ENCODE peak calls at places on chromosomes 4 and X, in five cellular contexts. One of them, this sample, is unnamed.

GRCh38 chr4:184476660-184477059 is 2.3 kb upstream of the IRF2 start:
- DNase-seq in left ventricle myocardium inferior: no peak
- DNase-seq in PC-3: no peak
- DNase-seq in adrenal gland: no peak
- DNase-seq in A549: no peak
- DNase-seq in this sample: no peak

GRCh38 chr4:81651500-81651899 is 179.8 kb upstream of the RASGEF1B start:
- DNase-seq in adrenal gland: no peak
- DNase-seq in A549: no peak
- DNase-seq in left ventricle myocardium inferior: no peak
- DNase-seq in PC-3: no peak
- DNase-seq in this sample: no peak

GRCh38 chr4:177699365-177700213 is 257.4 kb upstream of the AGA start:
- DNase-seq in left ventricle myocardium inferior: no peak
- DNase-seq in PC-3: peak; percentile 40
- DNase-seq in adrenal gland: no peak
- DNase-seq in A549: no peak
- DNase-seq in this sample: no peak

GRCh38 chrX:129750971-129751370 is 12.2 kb downstream of the XPNPEP2 start:
- DNase-seq in PC-3: no peak
- DNase-seq in adrenal gland: no peak
- DNase-seq in A549: no peak
- DNase-seq in left ventricle myocardium inferior: no peak
- DNase-seq in this sample: no peak

GRCh38 chr4:34417160-34417559 is 1827.2 kb downstream of the ARAP2 start:
- DNase-seq in left ventricle myocardium inferior: no peak
- DNase-seq in adrenal gland: no peak
- DNase-seq in A549: no peak
- DNase-seq in PC-3: peak; percentile 4
- DNase-seq in this sample: no peak

GRCh38 chrX:137891431-137891830 is 325.5 kb downstream of the ZIC3 start:
- DNase-seq in A549: no peak
- DNase-seq in adrenal gland: no peak
- DNase-seq in PC-3: no peak
- DNase-seq in left ventricle myocardium inferior: no peak
- DNase-seq in this sample: no peak

GRCh38 chrX:65300104-65300809 is 234.3 kb downstream of the LAS1L start:
- DNase-seq in adrenal gland: no peak
- DNase-seq in PC-3: no peak
- DNase-seq in A549: no peak
- DNase-seq in left ventricle myocardium inferior: no peak
- DNase-seq in this sample: no peak

GRCh38 chr4:67460574-67460973 is 84.7 kb downstream of the CENPC start:
- DNase-seq in A549: no peak
- DNase-seq in adrenal gland: no peak
- DNase-seq in PC-3: no peak
- DNase-seq in left ventricle myocardium inferior: no peak
- DNase-seq in this sample: no peak

GRCh38 chr4:138919094-138919936 is 96.3 kb upstream of the NOCT start:
- DNase-seq in adrenal gland: peak; percentile 35
- DNase-seq in left ventricle myocardium inferior: peak; percentile 72
- DNase-seq in PC-3: peak; percentile 84
- DNase-seq in A549: peak; percentile 54
- DNase-seq in this sample: peak; percentile 84
- TF ChIP-seq CTCF in adrenal gland: peak; percentile 74
- TF ChIP-seq CTCF in left ventricle myocardium inferior: peak; percentile 93
- TF ChIP-seq CTCF in PC-3: peak; percentile 80
- TF ChIP-seq CTCF in A549: peak; percentile 73
- TF ChIP-seq CTCF in this sample: peak; percentile 85

GRCh38 chrX:45187731-45188130 is 12.9 kb downstream of the DIPK2B start:
- DNase-seq in adrenal gland: no peak
- DNase-seq in left ventricle myocardium inferior: no peak
- DNase-seq in A549: no peak
- DNase-seq in PC-3: peak; percentile 19
- DNase-seq in this sample: no peak

GRCh38 chrX:45191383-45191782 is 9.3 kb downstream of the DIPK2B start:
- DNase-seq in A549: no peak
- DNase-seq in adrenal gland: no peak
- DNase-seq in left ventricle myocardium inferior: no peak
- DNase-seq in PC-3: no peak
- DNase-seq in this sample: no peak

GRCh38 chrX:45191820-45192409 is 8.8 kb downstream of the DIPK2B start:
- DNase-seq in A549: no peak
- DNase-seq in adrenal gland: no peak
- DNase-seq in left ventricle myocardium inferior: no peak
- DNase-seq in PC-3: peak; percentile 59
- DNase-seq in this sample: no peak

GRCh38 chrX:45184211-45184610 is 16.5 kb downstream of the DIPK2B start:
- DNase-seq in left ventricle myocardium inferior: no peak
- DNase-seq in adrenal gland: no peak
- DNase-seq in PC-3: no peak
- DNase-seq in A549: no peak
- DNase-seq in this sample: no peak

DNA sequence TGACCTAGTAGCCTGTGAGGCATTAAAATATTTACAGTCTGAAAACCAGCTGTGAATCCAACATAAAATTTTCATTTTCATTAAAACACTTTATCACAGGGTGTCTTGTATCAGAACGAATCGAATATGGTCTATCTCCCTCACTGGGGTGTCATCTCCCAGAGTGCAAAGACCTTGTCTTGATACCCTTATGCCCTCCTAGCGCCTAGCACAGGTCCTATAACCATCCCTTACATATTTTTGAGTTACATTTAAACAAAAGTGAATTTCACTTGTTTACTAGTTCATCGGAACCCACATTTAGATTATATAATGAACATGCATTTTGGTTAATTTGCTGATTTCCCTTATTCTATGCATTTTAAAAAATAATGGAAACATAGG is 14.0 kb downstream of the DIPK2B start:
- DNase-seq in left ventricle myocardium inferior: no peak
- DNase-seq in adrenal gland: no peak
- DNase-seq in A549: no peak
- DNase-seq in PC-3: no peak
- DNase-seq in this sample: no peak
- H3K4me3 ChIP-seq in left ventricle myocardium inferior: peak overlapping the region; percentile 59
- H3K4me3 ChIP-seq in adrenal gland: no peak overlapping the region
- H3K4me3 ChIP-seq in A549: no peak overlapping the region
- H3K4me3 ChIP-seq in PC-3: peak overlapping the region; percentile 71
- H3K4me3 ChIP-seq in this sample: no peak overlapping the region

GRCh38 chr4:10437735-10438134 is 19.5 kb downstream of the ZNF518B start:
- DNase-seq in A549: no peak
- DNase-seq in PC-3: no peak
- DNase-seq in adrenal gland: no peak
- DNase-seq in left ventricle myocardium inferior: no peak
- DNase-seq in this sample: no peak

GRCh38 chr4:10438924-10439323 is 18.3 kb downstream of the ZNF518B start:
- DNase-seq in A549: no peak
- DNase-seq in left ventricle myocardium inferior: no peak
- DNase-seq in adrenal gland: no peak
- DNase-seq in PC-3: no peak
- DNase-seq in this sample: no peak

GRCh38 chr4:10441512-10441911 is 15.7 kb downstream of the ZNF518B start:
- DNase-seq in PC-3: no peak
- DNase-seq in left ventricle myocardium inferior: no peak
- DNase-seq in adrenal gland: no peak
- DNase-seq in A549: no peak
- DNase-seq in this sample: no peak

DNA sequence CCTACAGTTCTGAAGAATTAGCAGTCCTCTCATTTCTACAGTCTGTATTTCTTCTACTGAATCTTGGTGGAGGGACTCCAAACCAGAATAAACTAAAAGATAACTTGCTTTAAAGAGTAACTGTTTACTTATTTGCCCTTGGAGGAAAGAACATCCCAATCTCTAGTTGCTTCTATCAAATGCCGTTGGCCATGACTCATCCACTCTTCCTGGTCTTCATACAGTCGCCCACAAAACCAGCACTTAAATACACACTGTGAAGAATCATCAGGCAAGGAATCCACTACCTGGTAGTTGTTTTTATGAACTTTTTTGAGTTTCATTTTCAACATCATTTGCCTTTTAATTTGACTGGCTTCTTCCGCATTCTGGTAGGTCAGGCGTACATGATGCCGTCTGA is 14.2 kb downstream of the ZNF518B start:
- DNase-seq in PC-3: peak; percentile 8
- DNase-seq in adrenal gland: no peak
- DNase-seq in A549: no peak
- DNase-seq in left ventricle myocardium inferior: no peak
- DNase-seq in this sample: no peak
- H3K9me3 ChIP-seq in PC-3: no peaks in the 10 kb centered on the region
- H3K9me3 ChIP-seq in adrenal gland: no peaks in the 10 kb centered on the region
- H3K9me3 ChIP-seq in A549: peaks cover 40% of the 10 kb centered on the region
- H3K9me3 ChIP-seq in left ventricle myocardium inferior: peaks cover 66% of the 10 kb centered on the region
- H3K9me3 ChIP-seq in this sample: no peaks in the 10 kb centered on the region

GRCh38 chr4:122259849-122260248 is 107.7 kb downstream of the BLTP1 start:
- DNase-seq in adrenal gland: no peak
- DNase-seq in left ventricle myocardium inferior: no peak
- DNase-seq in PC-3: peak; percentile 45
- DNase-seq in A549: no peak
- DNase-seq in this sample: no peak
- TF ChIP-seq CTCF in adrenal gland: no peak
- TF ChIP-seq CTCF in left ventricle myocardium inferior: no peak
- TF ChIP-seq CTCF in PC-3: no peak
- TF ChIP-seq CTCF in A549: no peak
- TF ChIP-seq CTCF in this sample: no peak

DNA sequence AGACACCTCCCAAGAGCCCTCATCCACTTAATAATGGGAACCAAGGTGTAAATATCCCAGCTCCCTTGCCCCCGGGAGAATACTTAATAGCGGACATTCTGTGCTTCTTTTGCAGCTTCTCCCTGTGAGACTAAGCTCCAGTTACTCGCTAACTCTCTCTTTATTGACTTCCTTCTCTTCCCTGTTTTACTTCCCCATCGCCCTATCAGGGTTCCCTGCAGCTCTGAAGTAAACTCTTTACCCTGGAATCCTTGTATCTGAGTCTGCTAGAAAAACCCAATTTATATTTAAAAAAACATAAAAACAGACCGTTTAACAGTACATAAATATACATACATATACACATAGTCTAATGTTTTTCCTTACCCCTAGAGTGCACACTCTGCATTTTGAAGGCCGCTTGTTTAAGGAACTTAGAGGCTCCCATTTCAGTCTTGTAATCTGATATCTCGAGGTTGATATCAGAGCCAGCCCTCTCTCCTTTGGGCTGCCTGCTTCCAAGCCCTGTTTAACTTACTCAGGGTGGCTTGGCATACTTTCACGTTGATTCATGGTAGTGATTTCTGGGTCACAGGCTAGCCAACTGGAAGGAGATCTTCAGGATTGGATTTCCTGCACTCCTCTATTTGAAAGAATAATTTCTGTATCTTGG is 177.4 kb upstream of the SCML1 start:
- DNase-seq in PC-3: peak; percentile 91
- DNase-seq in A549: peak; percentile 30
- DNase-seq in adrenal gland: no peak
- DNase-seq in left ventricle myocardium inferior: no peak
- DNase-seq in this sample: no peak
- H3K4me3 ChIP-seq in PC-3: peak overlapping the region; percentile 23
- H3K4me3 ChIP-seq in A549: peak overlapping the region; percentile 6
- H3K4me3 ChIP-seq in adrenal gland: no peak overlapping the region
- H3K4me3 ChIP-seq in left ventricle myocardium inferior: no peak overlapping the region
- H3K4me3 ChIP-seq in this sample: no peak overlapping the region

DNA sequence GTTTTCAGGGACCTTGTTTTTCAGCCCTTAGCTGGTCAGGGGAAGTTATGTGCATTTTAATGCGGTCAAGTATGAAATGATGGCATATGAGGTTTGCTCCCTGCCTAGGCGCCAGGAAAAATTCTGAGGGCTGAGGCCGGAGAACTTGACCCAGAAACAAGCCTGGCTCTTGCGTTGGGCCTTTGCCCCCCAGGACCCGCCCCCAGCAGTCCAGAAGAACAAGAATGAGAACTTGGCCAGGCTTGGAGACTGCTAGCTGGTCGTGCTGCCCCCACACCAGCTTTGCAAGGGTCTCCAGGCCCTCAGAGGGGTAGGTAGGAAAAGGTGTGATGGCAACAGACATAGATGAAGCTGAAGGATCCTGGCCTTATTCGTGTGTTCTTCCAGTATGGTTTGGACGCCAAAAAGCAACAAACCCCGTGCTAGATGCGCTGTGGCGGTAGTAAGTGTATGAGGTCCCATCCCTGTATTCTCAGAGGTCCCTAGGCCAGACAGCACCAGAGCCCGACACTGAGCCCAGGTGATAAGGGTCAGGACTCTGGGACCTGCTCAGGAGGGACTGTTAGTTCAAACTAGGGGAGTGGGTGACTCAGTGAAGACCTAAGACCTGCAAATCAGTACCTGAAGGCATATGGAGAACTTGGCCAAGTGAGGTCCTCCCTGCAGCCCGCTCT is 10.5 kb downstream of the NKX3-2 start:
- DNase-seq in A549: no peak
- DNase-seq in left ventricle myocardium inferior: no peak
- DNase-seq in adrenal gland: no peak
- DNase-seq in PC-3: no peak
- DNase-seq in this sample: no peak
- H3K9me3 ChIP-seq in A549: no peaks in the 10 kb centered on the region
- H3K9me3 ChIP-seq in left ventricle myocardium inferior: no peaks in the 10 kb centered on the region
- H3K9me3 ChIP-seq in adrenal gland: no peaks in the 10 kb centered on the region
- H3K9me3 ChIP-seq in PC-3: no peaks in the 10 kb centered on the region
- H3K9me3 ChIP-seq in this sample: no peaks in the 10 kb centered on the region

DNA sequence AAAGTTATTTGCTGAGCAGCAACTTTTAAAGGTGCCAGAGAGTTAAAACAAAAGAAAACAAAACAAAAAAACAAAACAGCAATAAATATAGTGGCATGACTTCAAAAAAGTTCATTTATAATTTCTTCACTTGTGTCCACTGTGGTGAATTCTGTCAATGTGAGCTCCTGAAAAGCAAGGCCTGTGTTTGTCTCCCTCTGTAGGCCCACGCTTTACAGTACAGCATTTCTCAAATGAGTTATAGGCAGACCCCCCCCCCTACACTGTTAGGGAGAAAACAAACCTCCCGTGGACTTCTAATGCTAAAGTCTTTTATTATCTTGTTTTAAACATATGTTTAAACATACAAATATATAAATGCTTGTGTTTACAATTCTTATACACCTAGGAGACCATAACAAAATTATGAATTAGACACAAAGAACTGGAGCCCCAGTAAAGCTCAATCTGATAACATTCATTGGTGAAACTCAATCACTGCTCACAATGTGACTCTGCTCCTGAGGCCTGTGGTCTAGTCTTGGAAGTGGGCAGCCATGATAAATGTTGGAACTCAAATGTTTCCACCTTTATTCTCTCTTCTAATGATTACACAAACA is 47.0 kb upstream of the SCOC start:
- DNase-seq in left ventricle myocardium inferior: no peak
- DNase-seq in PC-3: peak; percentile 59
- DNase-seq in A549: peak; percentile 9
- DNase-seq in adrenal gland: peak; percentile 34
- DNase-seq in this sample: no peak
- TF ChIP-seq CTCF in left ventricle myocardium inferior: peak; percentile 76
- TF ChIP-seq CTCF in PC-3: peak; percentile 82
- TF ChIP-seq CTCF in A549: peak; percentile 35
- TF ChIP-seq CTCF in adrenal gland: peak; percentile 72
- TF ChIP-seq CTCF in this sample: peak; percentile 61

This sample was measured in upper lobe of right lung.